ENCODE peak calls at places on chromosomes 11 and 22, in four cellular contexts. X, E, U and M are unnamed samples.

GRCh38 chr22:26887456-26887855 is 230.1 kb downstream of the MIAT start:
- DNase-seq in E (no peak), X (no peak), U (peak; percentile 80), M (peak; percentile 79)

GRCh38 chr11:92916299-92916698 is 53.2 kb upstream of the MTNR1B start:
- DNase-seq in E (no peak), X (no peak), U (no peak), M (no peak)

GRCh38 chr22:24706732-24707476 is 67.6 kb downstream of the PIWIL3 start:
- DNase-seq in E (no peak), U (no peak), X (no peak), M (no peak)

GRCh38 chr11:118606844-118607228 is 579 bp upstream of the PHLDB1 start:
- DNase-seq in X (no peak), E (no peak), U (no peak), M (no peak)

GRCh38 chr11:128271401-128271800 is 316.0 kb downstream of the ETS1 start:
- DNase-seq in U (no peak), X (no peak), E (no peak), M (no peak)

GRCh38 chr22:38569181-38569971 is 607 bp downstream of the DMC1 start:
- DNase-seq in X (peak; percentile 10), E (no peak), U (no peak), M (no peak)

GRCh38 chr22:46454910-46455269 is 82.5 kb downstream of the CELSR1 start:
- DNase-seq in E (no peak), X (no peak), U (no peak), M (no peak)

GRCh38 chr11:111918390-111919256 is at the start of gene C11orf52:
- DNase-seq in U (no peak), E (peak; percentile 54), X (peak; percentile 81), M (no peak)

GRCh38 chr11:65366340-65366773 is 11.8 kb downstream of the TIGD3 start:
- DNase-seq in U (no peak), E (no peak), X (peak; percentile 54), M (no peak)

GRCh38 chr11:20042025-20042639 is 118.1 kb downstream of the DBX1 start:
- DNase-seq in X (no peak), U (no peak), E (no peak), M (no peak)

GRCh38 chr11:4087551-4087950 is 7.0 kb upstream of the RRM1 start:
- DNase-seq in E (no peak), U (no peak), X (no peak), M (no peak)

GRCh38 chr11:69004411-69005182 is 8.4 kb downstream of the MRGPRF start:
- DNase-seq in U (no peak), X (no peak), E (no peak), M (no peak)

GRCh38 chr11:44538375-44539054 is 26.9 kb upstream of the CD82 start:
- DNase-seq in U (no peak), X (peak; percentile 72), E (peak; percentile 76), M (no peak)

GRCh38 chr11:134574425-134574824 is 162.4 kb upstream of the B3GAT1 start:
- DNase-seq in X (no peak), E (no peak), U (no peak), M (no peak)

GRCh38 chr22:19884954-19885751 is 30.5 kb upstream of the GNB1L start:
- DNase-seq in E (no peak), X (no peak), U (no peak), M (no peak)

GRCh38 chr11:43278302-43278956 is 33.4 kb upstream of the API5 start:
- DNase-seq in X (no peak), U (no peak), E (no peak), M (no peak)

GRCh38 chr11:1346669-1347390 is 37.4 kb upstream of the TOLLIP start:
- DNase-seq in E (no peak), U (no peak), X (no peak), M (no peak)

GRCh38 chr11:44709966-44710365 is 16.8 kb upstream of the TSPAN18 start:
- DNase-seq in E (no peak), X (no peak), U (no peak), M (no peak)

GRCh38 chr11:13297917-13298356 is 20.3 kb downstream of the BMAL1 start:
- DNase-seq in X (no peak), U (no peak), E (no peak), M (no peak)

GRCh38 chr22:25564320-25564978 is at the start of gene GRK3:
- DNase-seq in X (peak; percentile 72), E (peak; percentile 68), U (no peak), M (no peak)

GRCh38 chr11:83715927-83716525 is 429.9 kb upstream of the CCDC90B start:
- DNase-seq in E (no peak), U (no peak), X (no peak), M (no peak)

GRCh38 chr11:96238563-96239166 is 104.3 kb downstream of the MAML2 start:
- DNase-seq in X (no peak), E (no peak), U (no peak), M (no peak)

GRCh38 chr11:96237759-96238158 is 105.2 kb downstream of the MAML2 start:
- DNase-seq in E (no peak), U (no peak), X (no peak), M (no peak)

GRCh38 chr11:96242971-96243647 is 99.9 kb downstream of the MAML2 start:
- DNase-seq in U (peak; percentile 88), E (peak; percentile 66), X (peak; percentile 94), M (peak; percentile 91)

GRCh38 chr11:96242191-96242845 is 100.7 kb downstream of the MAML2 start:
- DNase-seq in U (no peak), E (no peak), X (no peak), M (no peak)

GRCh38 chr11:96241351-96241841 is 101.6 kb downstream of the MAML2 start:
- DNase-seq in E (no peak), U (no peak), X (peak; percentile 57), M (no peak)
- TF ChIP-seq CTCF in E (peak; percentile 17), U (no peak), X (no peak), M (no peak)

DNA sequence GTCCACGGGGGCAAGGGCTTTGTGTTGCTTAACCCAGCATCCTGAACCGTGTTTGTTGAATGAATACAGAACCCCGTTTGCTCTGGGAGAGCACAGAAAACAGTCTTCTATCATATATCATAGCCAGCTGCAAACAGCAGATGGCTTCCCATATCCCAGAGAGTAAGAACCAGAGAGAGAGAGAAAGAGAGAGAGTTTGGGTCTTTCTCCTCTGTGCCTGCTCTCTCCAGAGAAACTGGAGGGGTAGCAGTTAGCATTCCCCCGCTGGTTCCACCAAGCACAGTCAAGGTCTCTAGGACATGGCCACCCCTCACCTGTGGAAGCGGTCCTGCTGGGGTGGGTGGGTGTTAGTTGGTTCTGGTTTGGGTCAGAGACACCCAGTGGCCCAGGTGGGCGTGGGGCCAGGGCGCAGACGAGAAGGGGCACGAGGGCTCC is 487 bp upstream of the TIMP3 start:
- DNase-seq in X (no peak), E (no peak), U (no peak), M (no peak)
- TF ChIP-seq CTCF in X (no peak), E (no peak), U (no peak), M (no peak)

GRCh38 chr11:8768625-8769333 is 86.2 kb downstream of the RPL27A start:
- DNase-seq in X (no peak), E (no peak), U (no peak), M (peak; percentile 63)
- TF ChIP-seq CTCF in X (no peak), E (no peak), U (peak; percentile 47), M (peak; percentile 54)

GRCh38 chr11:78044706-78045105 is 19.0 kb upstream of the THRSP start:
- DNase-seq in X (peak; percentile 77), E (no peak), U (no peak), M (no peak)

GRCh38 chr11:78045851-78046485 is 17.7 kb upstream of the THRSP start:
- DNase-seq in X (peak; percentile 87), E (peak; percentile 82), U (no peak), M (no peak)

GRCh38 chr11:78049348-78049747 is 14.3 kb upstream of the THRSP start:
- DNase-seq in U (no peak), X (no peak), E (no peak), M (no peak)

GRCh38 chr11:78048561-78048960 is 15.1 kb upstream of the THRSP start:
- DNase-seq in U (no peak), X (no peak), E (no peak), M (no peak)

GRCh38 chr11:78046486-78046854 is 17.2 kb upstream of the THRSP start:
- DNase-seq in U (no peak), E (no peak), X (no peak), M (no peak)
- TF ChIP-seq CTCF in U (no peak), E (no peak), X (no peak), M (no peak)

GRCh38 chr11:101436511-101437142 is 147.2 kb downstream of the TRPC6 start:
- DNase-seq in E (peak; percentile 30), U (no peak), X (peak; percentile 34), M (no peak)
- TF ChIP-seq CTCF in E (peak; percentile 77), U (peak; percentile 81), X (peak; percentile 44), M (peak; percentile 71)

DNA sequence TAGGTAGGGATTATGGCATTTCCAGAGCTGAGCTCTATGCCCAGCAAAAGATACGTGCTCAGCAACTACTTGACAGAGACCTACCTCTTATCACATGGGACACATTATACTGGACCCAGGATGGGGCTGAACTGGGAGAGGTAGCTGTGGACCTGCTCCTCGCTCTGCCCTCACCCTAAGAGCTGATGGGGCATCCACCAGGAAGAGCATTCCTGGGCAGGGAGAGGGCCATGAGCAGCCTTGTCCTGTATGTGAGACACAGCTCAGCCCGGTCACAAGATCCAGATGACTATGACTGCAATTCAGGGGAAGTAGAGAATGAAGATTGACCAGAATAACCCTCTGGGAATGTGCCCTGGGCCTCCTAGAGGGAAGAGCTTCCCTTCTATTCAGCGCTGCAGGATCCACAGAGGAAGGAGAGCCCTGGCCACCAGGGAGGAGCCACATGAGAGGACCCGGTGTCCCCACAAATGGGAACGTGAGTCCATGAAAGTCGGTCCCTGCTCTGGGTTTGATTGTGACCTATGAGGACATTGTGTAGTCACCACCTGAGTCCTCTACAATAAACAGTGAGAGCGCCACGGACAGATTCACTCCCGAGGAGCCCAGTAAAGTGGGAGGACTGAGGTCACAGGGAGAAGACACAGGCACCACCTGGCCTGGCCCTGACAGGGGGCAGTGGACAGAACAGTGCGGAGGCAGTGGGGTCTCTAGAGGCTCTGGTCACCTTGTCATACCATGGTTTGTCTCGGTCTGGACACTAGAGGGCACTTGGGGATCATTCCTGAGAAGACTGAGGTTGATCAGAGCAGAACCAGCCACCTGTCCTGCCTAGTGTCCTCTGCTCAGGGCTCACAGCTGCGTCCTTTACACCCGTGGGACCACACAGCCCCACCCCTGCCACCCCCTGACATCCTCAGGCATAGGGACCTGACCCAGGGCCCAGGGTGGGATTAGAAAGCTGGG is 99.5 kb downstream of the ZNF280B start:
- DNase-seq in X (peak; percentile 42), U (no peak), E (no peak), M (no peak)
- TF ChIP-seq CTCF in X (peak; percentile 19), U (peak; percentile 56), E (peak; percentile 67), M (peak; percentile 50)

DNA sequence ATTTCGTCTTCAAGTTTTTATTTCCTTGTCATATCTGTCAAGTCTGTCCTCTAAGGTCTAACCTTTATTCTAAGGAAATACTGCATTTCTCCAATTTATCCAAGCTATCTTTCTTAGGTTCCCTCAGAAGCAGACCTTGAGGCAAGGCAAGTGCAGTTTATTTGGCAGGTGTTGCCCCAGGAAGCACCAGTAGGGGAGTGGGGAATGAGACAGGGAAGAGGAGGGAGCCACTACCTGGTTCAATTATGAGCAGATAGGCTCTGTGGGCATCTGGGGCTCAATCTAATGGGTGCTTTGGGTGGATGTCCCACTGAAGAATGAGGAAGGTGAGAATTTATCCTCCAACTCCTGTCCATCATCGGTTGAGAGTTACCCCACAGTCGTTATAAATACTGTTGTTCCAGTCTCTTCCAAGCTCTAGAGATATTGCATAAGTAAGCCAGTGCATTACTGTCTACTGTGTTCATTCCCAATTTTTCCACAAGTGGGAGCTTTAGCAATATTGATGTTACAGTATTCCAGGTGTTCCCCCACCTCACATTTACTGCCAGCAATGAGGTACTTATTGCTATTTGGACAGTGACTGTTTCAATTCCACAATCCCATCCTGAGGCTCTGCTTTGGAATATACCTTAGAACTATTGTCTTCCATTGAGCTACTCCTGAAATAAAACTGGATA is 154.9 kb upstream of the CEP126 start:
- DNase-seq in E (no peak), U (no peak), X (no peak), M (no peak)
- TF ChIP-seq CTCF in E (no peak), U (peak; percentile 47), X (no peak), M (no peak)

GRCh38 chr11:71542382-71542781 is 4.6 kb downstream of the KRTAP5-8 start:
- DNase-seq in E (no peak), X (no peak), U (no peak), M (no peak)
- TF ChIP-seq CTCF in E (no peak), X (no peak), U (no peak), M (no peak)